ENCODE peak calls at places on chromosomes 11 and 22, in seven cellular contexts. B is neural progenitor cell, F is AG04449, H is esophagus squamous epithelium, Y is lower leg skin, K is A549, P is breast epithelium. L is an unnamed sample.

GRCh38 chr22:33057363-33057995 is 702 bp downstream of the SYN3 start:
- DNase-seq in B (peak; percentile 30), F (no peak), H (no peak), Y (no peak), K (no peak), P (no peak), L (no peak)

GRCh38 chr22:26593763-26594162 is 3.8 kb upstream of the TPST2 start:
- DNase-seq in B (no peak), F (no peak), H (no peak), Y (no peak), K (no peak), P (no peak), L (no peak)

GRCh38 chr11:96342131-96342970 is 644 bp downstream of the MAML2 start:
- DNase-seq in B (peak; percentile 57), F (no peak), H (no peak), Y (no peak), K (no peak), P (no peak), L (no peak)

GRCh38 chr11:90849278-90849677 is 626.4 kb upstream of the CHORDC1 start:
- DNase-seq in B (no peak), F (no peak), H (no peak), Y (no peak), K (peak; percentile 8), P (no peak), L (no peak)

GRCh38 chr11:23311986-23312940 is 452.0 kb upstream of the CCDC179 start:
- DNase-seq in B (peak; percentile 3), F (no peak), H (no peak), Y (no peak), K (no peak), P (no peak), L (no peak)

GRCh38 chr11:96506953-96507354 is 117.1 kb downstream of the JRKL start:
- DNase-seq in B (no peak), F (no peak), H (no peak), Y (no peak), K (no peak), P (no peak), L (no peak)

GRCh38 chr22:17847360-17848078 is 73.2 kb upstream of the BID start:
- DNase-seq in B (no peak), F (no peak), H (no peak), Y (no peak), K (no peak), P (no peak), L (no peak)

GRCh38 chr11:64319421-64319761 is 1.5 kb downstream of the PRDX5 start:
- DNase-seq in B (no peak), F (no peak), H (no peak), Y (no peak), K (no peak), P (no peak), L (no peak)

GRCh38 chr22:17774206-17774927 is at the start of gene BID:
- DNase-seq in B (peak; percentile 66), F (no peak), H (no peak), Y (no peak), K (no peak), P (no peak), L (no peak)

GRCh38 chr11:82969811-82970210 is 68.3 kb downstream of the DDIAS start:
- DNase-seq in B (no peak), F (no peak), H (no peak), Y (no peak), K (no peak), P (no peak), L (no peak)

GRCh38 chr11:112797653-112798293 is 163.4 kb upstream of the NCAM1 start:
- DNase-seq in B (peak; percentile 58), F (no peak), H (no peak), Y (no peak), K (peak; percentile 12), P (no peak), L (no peak)

GRCh38 chr22:39215430-39216142 is 29.2 kb downstream of the PDGFB start:
- DNase-seq in B (peak; percentile 45), F (no peak), H (no peak), Y (no peak), K (peak; percentile 27), P (no peak), L (no peak)

GRCh38 chr22:29907753-29908515 is 25.0 kb downstream of the MTMR3 start:
- DNase-seq in B (no peak), F (peak; percentile 67), H (no peak), Y (peak; percentile 68), K (peak; percentile 86), P (peak; percentile 75), L (peak; percentile 87)

GRCh38 chr11:109964487-109964886 is 128.7 kb upstream of the ZC3H12C start:
- DNase-seq in B (no peak), F (no peak), H (no peak), Y (no peak), K (no peak), P (no peak), L (no peak)

GRCh38 chr11:12599408-12600143 is 74.6 kb upstream of the TEAD1 start:
- DNase-seq in B (peak; percentile 71), F (no peak), H (no peak), Y (no peak), K (peak; percentile 69), P (peak; percentile 56), L (no peak)

GRCh38 chr22:40567106-40567505 is 69.4 kb downstream of the MRTFA start:
- DNase-seq in B (no peak), F (peak; percentile 17), H (no peak), Y (no peak), K (no peak), P (no peak), L (no peak)

GRCh38 chr11:5036671-5037070 is 9.7 kb upstream of the OR52J3 start:
- DNase-seq in B (no peak), F (no peak), H (no peak), Y (no peak), K (no peak), P (no peak), L (no peak)

GRCh38 chr11:97140885-97141494 is 751.2 kb downstream of the JRKL start:
- DNase-seq in B (peak; percentile 38), F (no peak), H (no peak), Y (no peak), K (peak; percentile 2), P (no peak), L (no peak)

GRCh38 chr11:100855466-100856067 is 168.5 kb downstream of the ARHGAP42 start:
- DNase-seq in B (peak; percentile 60), F (no peak), H (no peak), Y (no peak), K (peak; percentile 57), P (no peak), L (no peak)

GRCh38 chr11:65716774-65717405 is 3.7 kb downstream of the RNASEH2C start:
- DNase-seq in B (no peak), F (no peak), H (no peak), Y (no peak), K (no peak), P (no peak), L (no peak)

GRCh38 chr22:29987143-29987542 is 93.1 kb upstream of the HORMAD2 start:
- DNase-seq in B (no peak), F (no peak), H (no peak), Y (no peak), K (no peak), P (no peak), L (no peak)

GRCh38 chr11:7918141-7918540 is 12.9 kb downstream of the OR10A6 start:
- DNase-seq in B (no peak), F (no peak), H (no peak), Y (no peak), K (no peak), P (no peak), L (no peak)
- H3K4me3 ChIP-seq in B (no peak overlapping the region), F (no peak overlapping the region), H (no peak overlapping the region), Y (no peak overlapping the region), K (no peak overlapping the region), P (no peak overlapping the region), L (no peak overlapping the region)

GRCh38 chr11:47766363-47767227 is 546 bp downstream of the FNBP4 start:
- DNase-seq in B (peak; percentile 57), F (no peak), H (peak; percentile 26), Y (peak; percentile 61), K (peak; percentile 68), P (peak; percentile 68), L (peak; percentile 19)
- H3K4me3 ChIP-seq in B (peak overlapping the region; percentile 72), F (peak overlapping the region; percentile 75), H (peak overlapping the region; percentile 99), Y (peak overlapping the region; percentile 78), K (peak overlapping the region; percentile 87), P (peak overlapping the region; percentile 80), L (peak overlapping the region; percentile 88)

DNA sequence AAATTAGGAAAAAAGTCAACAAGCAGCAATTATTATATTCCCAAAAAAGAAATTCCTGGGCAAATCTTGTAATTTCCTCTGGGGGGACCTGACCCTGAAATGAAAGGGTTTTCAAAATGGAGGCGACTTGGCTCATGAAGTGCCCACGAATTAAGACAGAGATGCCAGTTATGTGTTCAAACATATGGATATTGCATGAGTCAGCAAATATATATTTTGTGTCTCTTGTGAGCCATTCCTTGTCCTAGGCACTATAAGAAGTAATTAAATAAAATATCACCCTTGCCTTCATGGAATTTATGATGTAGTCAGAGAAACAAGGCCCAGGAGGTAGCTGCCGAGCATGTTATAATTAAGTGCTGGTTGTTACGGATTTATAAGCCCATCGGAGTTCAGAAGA is 68.6 kb downstream of the BARX2 start:
- DNase-seq in B (no peak), F (no peak), H (no peak), Y (no peak), K (no peak), P (no peak), L (no peak)
- H3K4me3 ChIP-seq in B (no peak overlapping the region), F (no peak overlapping the region), H (no peak overlapping the region), Y (no peak overlapping the region), K (no peak overlapping the region), P (no peak overlapping the region), L (no peak overlapping the region)

GRCh38 chr11:78797559-78797958 is 222.9 kb upstream of the NARS2 start:
- DNase-seq in B (no peak), F (no peak), H (no peak), Y (no peak), K (no peak), P (no peak), L (no peak)
- H3K4me3 ChIP-seq in B (no peak overlapping the region), F (no peak overlapping the region), H (no peak overlapping the region), Y (no peak overlapping the region), K (no peak overlapping the region), P (no peak overlapping the region), L (no peak overlapping the region)

DNA sequence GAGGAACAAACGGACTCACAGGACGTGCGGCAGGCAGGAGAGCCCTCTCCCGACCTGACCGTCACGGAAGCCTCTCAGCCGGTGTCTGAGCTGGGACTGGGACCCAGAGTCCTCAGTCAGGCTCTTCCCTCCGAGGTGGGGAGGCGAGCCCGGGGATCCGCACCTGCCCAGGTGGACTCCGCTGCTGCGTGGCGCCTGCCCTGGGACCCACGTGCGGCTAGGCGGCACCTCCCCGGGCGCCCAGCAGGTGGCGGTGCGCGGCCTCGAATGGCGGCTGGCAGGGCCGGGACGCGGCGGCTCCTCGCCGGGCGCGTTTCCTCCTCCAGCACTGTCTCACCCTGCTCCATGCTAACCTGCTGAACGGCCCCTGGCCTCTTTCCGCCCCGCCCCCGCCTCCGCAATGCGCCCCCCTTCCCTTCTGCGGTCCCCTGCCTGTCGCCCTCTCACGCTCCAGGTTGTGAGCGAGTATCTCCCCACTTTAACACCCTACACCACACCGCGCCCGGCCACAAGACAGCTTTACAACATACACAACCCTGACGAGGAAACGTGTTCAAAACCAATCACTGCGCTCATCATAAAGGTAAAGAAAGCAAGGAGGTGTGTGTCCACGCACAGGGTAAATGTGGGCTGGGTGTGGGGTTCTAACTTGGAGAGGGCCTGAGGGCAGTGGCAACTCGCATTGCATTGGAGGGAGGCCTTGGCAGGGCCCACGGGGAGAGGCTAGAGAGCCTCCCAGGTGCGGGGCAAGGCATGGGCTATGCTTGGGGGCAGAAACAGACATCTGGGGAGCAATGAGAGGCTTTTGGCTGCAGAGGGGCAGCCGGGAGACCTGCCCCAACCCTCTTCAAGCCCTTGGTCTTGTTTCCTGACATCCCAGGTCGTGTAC is 25.9 kb upstream of the ATXN10 start:
- DNase-seq in B (peak; percentile 86), F (no peak), H (no peak), Y (peak; percentile 35), K (peak; percentile 77), P (peak; percentile 80), L (no peak)
- H3K4me3 ChIP-seq in B (no peak overlapping the region), F (peak overlapping the region; percentile 43), H (peak overlapping the region; percentile 48), Y (no peak overlapping the region), K (no peak overlapping the region), P (no peak overlapping the region), L (peak overlapping the region; percentile 21)

L was measured in skeletal muscle cell.